ENCODE peak calls at places on chromosomes 7 and 10, in eight cellular contexts. Q, P, S, I, L, G, N and E are unnamed samples.

GRCh38 chr10:78890506-78890905 is 178.3 kb upstream of the ZMIZ1 start:
- DNase-seq in N (no peak), S (no peak), P (no peak), I (peak), G (no peak), L (no peak), Q (no peak), E (peak)

GRCh38 chr7:1669954-1670893 is at the start of gene ELFN1:
- DNase-seq in L (peak), P (no peak), N (no peak), Q (no peak), G (no peak), S (peak), I (no peak), E (peak)

GRCh38 chr10:61262486-61263261 is 190.5 kb downstream of the TMEM26 start:
- DNase-seq in G (no peak), L (no peak), N (peak), Q (no peak), I (peak), S (no peak), P (peak), E (no peak)

GRCh38 chr7:129739427-129739826 is 127.9 kb downstream of the NRF1 start:
- DNase-seq in P (peak), Q (no peak), N (peak), G (no peak), L (no peak), S (no peak), I (peak), E (no peak)

GRCh38 chr7:149832332-149833041 is 5.7 kb upstream of the ZNF862 start:
- DNase-seq in S (no peak), N (no peak), P (no peak), I (no peak), G (no peak), L (no peak), Q (no peak), E (no peak)

GRCh38 chr7:49937608-49938007 is 155.4 kb downstream of the ZPBP start:
- DNase-seq in I (no peak), Q (no peak), L (no peak), P (no peak), G (no peak), N (no peak), S (no peak), E (no peak)

GRCh38 chr7:55641273-55641691 is 69.0 kb upstream of the VOPP1 start:
- DNase-seq in I (peak), G (peak), P (peak), S (peak), L (no peak), N (peak), Q (peak), E (no peak)

GRCh38 chr7:137992042-137992737 is 9.7 kb downstream of the CREB3L2 start:
- DNase-seq in I (no peak), P (peak), N (peak), S (peak), L (no peak), G (no peak), Q (no peak), E (no peak)

DNA sequence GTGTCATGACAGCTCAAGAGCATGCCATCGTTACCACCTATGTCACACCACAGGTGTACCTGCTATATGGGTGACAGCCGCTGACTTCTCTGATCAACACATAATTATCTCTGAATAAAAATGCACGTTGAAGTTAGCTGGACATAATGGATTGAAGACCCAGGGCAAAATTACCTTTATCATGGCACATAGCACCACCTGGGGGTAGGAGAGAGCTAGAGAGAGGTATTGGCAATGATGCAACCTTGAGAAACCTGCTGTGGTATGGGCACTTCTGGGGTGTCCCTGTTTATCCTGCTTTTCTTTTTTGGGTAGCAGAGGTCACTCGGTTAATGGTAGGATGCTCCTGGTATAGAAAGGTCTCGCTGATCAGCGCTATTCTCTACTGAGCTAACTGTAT is 323.3 kb downstream of the TFEC start:
- DNase-seq in P (no peak), L (no peak), G (no peak), I (peak), N (no peak), Q (no peak), S (peak), E (no peak)
- TF ChIP-seq CTCF in P (peak), L (no peak), G (no peak), I (peak), N (peak), Q (no peak), S (peak), E (peak)

DNA sequence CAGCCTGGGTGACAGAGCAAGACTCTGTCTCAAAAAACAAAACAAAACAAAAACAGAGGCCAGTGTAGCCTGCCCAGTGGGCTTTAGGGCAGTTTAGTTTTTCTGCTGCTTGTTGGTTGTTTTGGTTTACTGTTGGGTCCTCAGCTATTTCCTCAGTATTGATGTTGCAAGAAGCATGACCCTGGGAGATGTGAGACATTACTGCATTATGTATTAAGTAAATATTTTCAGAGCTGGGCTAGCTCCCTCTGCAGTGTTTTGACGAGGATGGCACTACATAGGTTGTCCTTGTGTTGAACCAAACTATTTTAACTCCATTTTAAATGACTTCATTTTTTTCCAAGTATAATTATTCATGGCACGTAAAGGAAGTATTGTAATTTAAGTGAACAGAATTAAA is 4.8 kb downstream of the AKAP9 start:
- DNase-seq in S (peak), G (no peak), N (peak), P (peak), L (no peak), Q (no peak), I (peak), E (no peak)
- TF ChIP-seq CTCF in S (peak), G (no peak), N (peak), P (peak), L (no peak), Q (no peak), I (peak), E (no peak)

GRCh38 chr10:119517235-119518141 is 25.0 kb downstream of the RGS10 start:
- DNase-seq in L (peak), G (no peak), N (no peak), I (peak), S (no peak), P (peak), Q (no peak), E (no peak)

GRCh38 chr10:119515511-119516045 is 26.9 kb downstream of the RGS10 start:
- DNase-seq in L (no peak), S (no peak), P (no peak), G (no peak), I (no peak), N (no peak), Q (no peak), E (no peak)

GRCh38 chr10:119518176-119518575 is 24.3 kb downstream of the RGS10 start:
- DNase-seq in Q (no peak), G (no peak), L (peak), S (no peak), P (no peak), I (no peak), N (no peak), E (no peak)

GRCh38 chr10:119518936-119519335 is 23.6 kb downstream of the RGS10 start:
- DNase-seq in P (no peak), Q (no peak), I (no peak), L (no peak), N (no peak), S (no peak), G (no peak), E (no peak)

DNA sequence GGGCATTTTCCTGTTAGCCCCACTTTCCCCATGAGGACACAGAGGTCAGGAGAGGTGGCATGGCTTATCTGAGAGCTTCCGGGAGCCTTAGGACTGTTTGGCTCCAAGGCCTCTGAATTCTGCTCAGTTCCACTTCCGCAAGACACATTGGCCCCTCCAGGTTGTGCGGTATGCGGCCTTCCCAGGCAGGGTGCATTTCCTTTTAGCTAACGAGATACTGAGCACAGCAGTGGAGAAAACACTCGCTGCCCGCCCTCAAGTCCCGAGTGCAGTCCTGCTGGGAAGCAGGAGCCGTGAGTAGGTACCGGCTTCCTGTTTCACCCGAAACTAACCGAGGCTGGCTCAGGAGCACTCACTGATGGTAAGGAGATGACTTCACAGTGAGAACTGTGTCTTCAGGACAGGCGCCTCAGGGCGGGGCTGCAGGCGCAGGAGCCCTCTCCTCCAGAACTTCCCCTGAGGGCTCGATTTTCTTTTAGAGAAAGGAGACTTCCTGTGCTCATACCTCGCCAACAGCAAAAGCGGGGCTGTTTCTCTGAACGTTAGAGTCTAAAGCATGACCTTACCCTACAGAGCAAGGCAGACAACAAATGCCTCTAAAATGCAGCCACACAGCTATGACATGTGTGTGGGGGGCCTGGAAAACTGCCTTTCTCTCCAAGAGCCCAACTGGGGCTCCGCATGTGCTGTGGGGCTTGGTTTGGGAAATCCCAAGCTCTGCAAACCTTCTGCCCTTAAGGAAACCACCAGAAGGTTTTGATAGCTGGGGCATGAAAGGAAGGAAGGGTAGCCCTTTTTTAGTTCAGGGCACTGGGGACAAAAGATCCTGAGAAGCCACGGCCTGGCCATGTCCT is 25.9 kb downstream of the RGS10 start:
- DNase-seq in N (no peak), Q (peak), I (peak), S (no peak), P (no peak), L (peak), G (no peak), E (no peak)
- TF ChIP-seq CTCF in N (no peak), Q (no peak), I (no peak), S (no peak), P (no peak), L (no peak), G (no peak), E (no peak)

GRCh38 chr10:26555719-26556368 is 117.7 kb downstream of the APBB1IP start:
- DNase-seq in I (peak), Q (no peak), G (no peak), L (no peak), P (peak), S (peak), N (no peak), E (no peak)

GRCh38 chr10:26554246-26554645 is 116.1 kb downstream of the APBB1IP start:
- DNase-seq in S (no peak), G (no peak), Q (no peak), I (no peak), N (no peak), L (no peak), P (no peak), E (no peak)

GRCh38 chr10:26550774-26551526 is 112.8 kb downstream of the APBB1IP start:
- DNase-seq in L (no peak), I (peak), Q (no peak), P (peak), N (no peak), G (no peak), S (peak), E (no peak)
- TF ChIP-seq CTCF in L (no peak), I (peak), Q (no peak), P (peak), N (no peak), G (no peak), S (no peak), E (no peak)

DNA sequence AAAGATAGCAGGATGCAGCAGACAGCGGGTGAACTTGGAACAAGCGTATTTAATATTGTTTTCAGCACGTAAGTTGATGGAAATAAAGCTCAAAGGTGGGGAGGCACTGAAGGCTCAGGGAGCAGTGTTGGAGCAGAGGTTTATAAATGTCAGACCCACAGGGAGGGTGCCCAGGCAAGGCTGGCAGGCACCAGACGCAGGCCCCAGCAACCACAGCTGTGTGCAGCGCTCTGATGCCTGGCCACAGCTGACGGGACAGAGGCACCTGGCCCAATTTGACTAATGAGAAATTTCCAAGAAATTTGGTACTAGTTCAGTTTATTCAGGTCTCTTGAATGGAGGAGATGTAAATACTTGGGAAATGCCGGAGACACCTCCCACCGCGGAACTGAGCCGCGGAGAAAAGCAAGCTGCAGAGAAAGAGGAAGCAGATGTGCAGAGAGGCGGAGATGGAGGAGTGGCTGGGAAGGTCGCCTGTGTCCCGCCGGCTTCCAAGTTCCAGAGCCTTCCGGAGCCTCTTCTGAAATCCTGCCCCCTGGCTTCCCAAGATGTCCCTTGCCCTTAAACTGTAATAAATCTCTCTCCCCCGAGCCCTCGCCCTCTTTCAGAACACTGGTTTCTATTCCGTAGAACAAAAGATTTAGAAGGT is 38.3 kb upstream of the PLXNA4 start:
- DNase-seq in Q (no peak), S (no peak), G (peak), P (no peak), I (no peak), L (no peak), N (no peak), E (no peak)
- TF ChIP-seq CTCF in Q (no peak), S (no peak), G (no peak), P (peak), I (no peak), L (no peak), N (no peak), E (peak)

GRCh38 chr10:106401161-106401560 is 763.3 kb downstream of the SORCS1 start:
- DNase-seq in G (no peak), S (no peak), I (peak), N (no peak), L (no peak), Q (no peak), P (peak), E (no peak)
- TF ChIP-seq CTCF in G (no peak), S (no peak), I (peak), N (peak), L (no peak), Q (no peak), P (peak), E (peak)

GRCh38 chr10:121664671-121665070 is 66.4 kb upstream of the FGFR2 start:
- DNase-seq in Q (no peak), S (no peak), N (no peak), G (no peak), P (no peak), L (no peak), I (no peak), E (no peak)

GRCh38 chr10:121661451-121661851 is 63.2 kb upstream of the FGFR2 start:
- DNase-seq in P (no peak), L (no peak), I (no peak), Q (no peak), S (no peak), G (no peak), N (no peak), E (no peak)

GRCh38 chr10:121662531-121662930 is 64.3 kb upstream of the FGFR2 start:
- DNase-seq in G (no peak), S (no peak), I (no peak), P (no peak), Q (no peak), N (no peak), L (no peak), E (no peak)

GRCh38 chr10:121665809-121666208 is 67.6 kb upstream of the FGFR2 start:
- DNase-seq in Q (no peak), G (no peak), L (no peak), N (no peak), S (no peak), I (no peak), P (no peak), E (no peak)

DNA sequence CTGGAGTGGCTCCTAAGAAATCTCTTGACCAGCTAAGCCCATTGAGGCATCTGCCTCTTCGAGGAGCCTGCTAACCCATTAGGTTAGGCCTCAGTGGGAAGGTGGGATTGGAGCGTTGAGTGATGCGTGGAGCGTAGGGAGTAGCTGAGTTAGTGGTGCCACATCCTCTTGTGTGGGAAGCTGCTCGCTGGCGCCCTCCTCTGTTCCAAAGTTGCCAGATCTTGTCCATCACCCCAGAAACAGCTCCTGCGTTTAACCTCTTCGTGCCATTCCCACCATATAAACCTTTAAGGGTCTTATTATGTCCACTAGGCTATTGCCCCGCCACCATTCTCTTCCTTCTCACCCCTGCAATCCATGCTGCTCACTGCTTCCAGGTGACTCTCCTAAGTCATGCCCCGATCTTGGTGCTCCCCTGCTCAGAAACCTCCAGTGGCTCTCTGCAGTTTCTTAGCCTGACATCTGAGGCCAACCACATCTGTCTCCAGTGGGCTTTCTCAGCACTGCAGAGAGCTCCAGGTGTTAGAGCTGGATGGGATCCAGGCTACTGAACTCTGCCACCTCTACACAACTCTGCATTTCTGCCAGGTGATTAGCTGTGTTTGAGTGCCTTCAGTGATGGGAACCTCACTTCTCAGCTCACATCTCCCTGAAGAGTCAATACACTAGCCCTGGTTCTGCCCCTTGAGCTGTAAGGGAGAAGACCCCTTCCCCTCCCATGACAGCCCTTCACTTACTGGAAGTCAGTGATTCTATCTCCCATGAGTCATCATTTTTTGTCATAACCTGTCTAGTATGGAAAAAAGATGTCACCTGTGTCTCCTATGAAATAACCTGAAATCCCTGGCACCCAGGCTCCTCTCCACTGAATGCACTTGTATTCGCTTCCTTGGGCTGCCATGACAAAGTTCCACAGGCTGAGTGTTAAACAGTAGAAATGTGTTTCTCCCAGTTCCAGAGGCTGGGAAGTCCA is 65.0 kb upstream of the FGFR2 start:
- DNase-seq in Q (no peak), P (no peak), L (no peak), S (peak), N (no peak), I (no peak), G (no peak), E (peak)
- TF ChIP-seq CTCF in Q (no peak), P (peak), L (no peak), S (no peak), N (no peak), I (peak), G (no peak), E (peak)

GRCh38 chr10:100483876-100484666 is 21.3 kb downstream of the WNT8B start:
- DNase-seq in I (no peak), S (no peak), N (no peak), Q (no peak), P (no peak), G (no peak), L (no peak), E (no peak)

GRCh38 chr10:100480002-100480401 is 17.2 kb downstream of the WNT8B start:
- DNase-seq in I (no peak), S (no peak), P (no peak), Q (no peak), L (no peak), G (no peak), N (no peak), E (no peak)

GRCh38 chr10:100482181-100482833 is 19.5 kb downstream of the WNT8B start:
- DNase-seq in I (peak), S (peak), P (peak), L (peak), Q (peak), N (peak), G (peak), E (peak)

GRCh38 chr10:100482834-100483185 is 20.0 kb downstream of the WNT8B start:
- DNase-seq in I (no peak), L (no peak), Q (no peak), P (no peak), S (no peak), N (no peak), G (no peak), E (no peak)

DNA sequence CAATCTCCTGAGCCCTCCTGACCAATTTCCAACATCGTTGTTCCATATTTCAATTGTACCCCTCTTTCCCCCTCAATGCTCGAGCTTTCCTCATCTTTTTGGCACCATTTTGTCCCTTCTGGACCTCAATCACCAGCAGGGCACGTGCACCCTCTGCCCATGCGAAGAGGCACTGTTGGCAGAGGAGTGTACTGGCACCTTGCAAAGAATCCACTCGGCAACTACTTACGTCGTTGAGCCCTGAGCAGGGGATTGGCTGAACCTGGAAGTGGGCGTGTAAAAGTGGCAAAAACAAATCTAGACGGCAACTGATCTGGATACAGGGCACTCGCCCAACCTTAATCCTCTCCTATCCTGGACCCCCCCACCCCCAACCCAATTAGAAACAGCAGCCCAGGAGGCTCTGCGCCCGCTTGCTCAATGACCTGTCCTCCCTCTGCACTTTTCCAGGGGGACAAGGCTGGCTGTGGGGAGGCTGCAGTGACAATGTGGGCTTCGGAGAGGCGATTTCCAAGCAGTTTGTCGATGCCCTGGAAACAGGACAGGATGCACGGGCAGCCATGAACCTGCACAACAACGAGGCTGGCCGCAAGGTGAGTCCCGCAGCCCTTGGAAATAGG is 18.8 kb downstream of the WNT8B start:
- DNase-seq in S (peak), P (peak), N (peak), G (peak), L (peak), I (peak), Q (peak), E (peak)
- TF ChIP-seq CTCF in S (no peak), P (no peak), N (no peak), G (no peak), L (no peak), I (no peak), Q (no peak), E (no peak)